ENCODE peak calls at places on chromosomes 5 and 9, in eight cellular contexts. One of them, this sample, is unnamed. For H3K79me2, the result is how much of the 10 kb centered on the place peaks cover.

GRCh38 chr9:130570200-130570599 is 9.2 kb upstream of the FUBP3 start:
- DNase-seq in GM23338: no peak
- DNase-seq in PC-3: peak
- DNase-seq in SK-N-SH: no peak
- DNase-seq in hepatocyte: no peak
- DNase-seq in HCT116: peak
- DNase-seq in OCI-LY7: no peak
- DNase-seq in MM.1S: no peak
- DNase-seq in this sample: no peak

GRCh38 chr5:132456553-132457361 is 33.8 kb downstream of the IRF1 start:
- DNase-seq in hepatocyte: no peak
- DNase-seq in SK-N-SH: no peak
- DNase-seq in PC-3: no peak
- DNase-seq in GM23338: no peak
- DNase-seq in MM.1S: peak
- DNase-seq in HCT116: no peak
- DNase-seq in OCI-LY7: peak
- DNase-seq in this sample: no peak

GRCh38 chr9:17906204-17906840 is 327.5 kb downstream of the SH3GL2 start:
- DNase-seq in MM.1S: no peak
- DNase-seq in PC-3: no peak
- DNase-seq in GM23338: peak
- DNase-seq in HCT116: no peak
- DNase-seq in OCI-LY7: no peak
- DNase-seq in hepatocyte: peak
- DNase-seq in SK-N-SH: peak
- DNase-seq in this sample: peak

GRCh38 chr9:129270903-129271431 is 92.9 kb upstream of the IER5L start:
- DNase-seq in MM.1S: peak
- DNase-seq in hepatocyte: no peak
- DNase-seq in OCI-LY7: peak
- DNase-seq in GM23338: no peak
- DNase-seq in SK-N-SH: no peak
- DNase-seq in HCT116: no peak
- DNase-seq in PC-3: no peak
- DNase-seq in this sample: no peak

GRCh38 chr9:92140754-92141143 is 25.5 kb upstream of the SPTLC1 start:
- DNase-seq in PC-3: no peak
- DNase-seq in GM23338: no peak
- DNase-seq in SK-N-SH: peak
- DNase-seq in MM.1S: no peak
- DNase-seq in HCT116: no peak
- DNase-seq in OCI-LY7: no peak
- DNase-seq in hepatocyte: no peak
- DNase-seq in this sample: no peak

GRCh38 chr9:129327552-129328283 is 149.7 kb upstream of the IER5L start:
- DNase-seq in HCT116: no peak
- DNase-seq in OCI-LY7: no peak
- DNase-seq in MM.1S: no peak
- DNase-seq in hepatocyte: no peak
- DNase-seq in SK-N-SH: no peak
- DNase-seq in GM23338: no peak
- DNase-seq in PC-3: no peak
- DNase-seq in this sample: peak

GRCh38 chr5:126452477-126452876 is 29.3 kb downstream of the GRAMD2B start:
- DNase-seq in PC-3: no peak
- DNase-seq in MM.1S: no peak
- DNase-seq in hepatocyte: no peak
- DNase-seq in SK-N-SH: no peak
- DNase-seq in GM23338: no peak
- DNase-seq in OCI-LY7: no peak
- DNase-seq in HCT116: no peak
- DNase-seq in this sample: no peak

GRCh38 chr9:72477862-72478564 is 43.4 kb upstream of the TMC1 start:
- DNase-seq in GM23338: peak
- DNase-seq in OCI-LY7: no peak
- DNase-seq in PC-3: peak
- DNase-seq in MM.1S: no peak
- DNase-seq in hepatocyte: peak
- DNase-seq in SK-N-SH: no peak
- DNase-seq in HCT116: peak
- DNase-seq in this sample: no peak

DNA sequence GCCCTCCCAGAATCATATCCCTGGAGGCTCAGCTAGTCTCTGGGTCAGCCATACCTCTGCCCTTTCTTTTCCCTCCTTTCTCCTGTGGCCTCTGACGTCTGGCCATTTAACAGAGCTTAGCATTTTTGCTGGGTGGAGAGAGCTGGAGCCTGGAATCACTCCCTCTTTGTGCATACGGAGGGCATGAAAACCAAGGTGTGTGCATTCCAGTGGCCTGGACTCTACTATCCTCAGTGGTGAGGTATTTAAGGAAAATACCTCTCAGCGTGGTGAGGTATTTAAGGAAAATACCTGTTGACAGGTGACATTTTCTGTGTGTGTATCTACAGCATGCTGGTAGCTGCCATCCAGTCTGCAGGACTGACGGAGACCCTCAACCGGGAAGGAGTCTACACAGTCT is 27.5 kb downstream of the TGFBI start:
- DNase-seq in OCI-LY7: no peak
- DNase-seq in hepatocyte: no peak
- DNase-seq in PC-3: no peak
- DNase-seq in HCT116: no peak
- DNase-seq in SK-N-SH: no peak
- DNase-seq in GM23338: no peak
- DNase-seq in MM.1S: no peak
- DNase-seq in this sample: no peak
- H3K79me2 ChIP-seq in OCI-LY7: under half
- H3K79me2 ChIP-seq in hepatocyte: under half
- H3K79me2 ChIP-seq in PC-3: under half
- H3K79me2 ChIP-seq in HCT116: under half
- H3K79me2 ChIP-seq in SK-N-SH: under half
- H3K79me2 ChIP-seq in GM23338: under half
- H3K79me2 ChIP-seq in MM.1S: under half
- H3K79me2 ChIP-seq in this sample: under half

GRCh38 chr5:128329542-128329941 is 208.5 kb downstream of the FBN2 start:
- DNase-seq in HCT116: no peak
- DNase-seq in OCI-LY7: no peak
- DNase-seq in SK-N-SH: no peak
- DNase-seq in PC-3: no peak
- DNase-seq in hepatocyte: no peak
- DNase-seq in GM23338: no peak
- DNase-seq in MM.1S: no peak
- DNase-seq in this sample: no peak
- TF ChIP-seq EZH2phosphoT487 in HCT116: no peak
- TF ChIP-seq EZH2phosphoT487 in OCI-LY7: no peak
- TF ChIP-seq EZH2phosphoT487 in SK-N-SH: no peak
- TF ChIP-seq EZH2phosphoT487 in PC-3: no peak
- TF ChIP-seq EZH2phosphoT487 in hepatocyte: no peak
- TF ChIP-seq EZH2phosphoT487 in GM23338: no peak
- TF ChIP-seq EZH2phosphoT487 in MM.1S: no peak
- TF ChIP-seq EZH2phosphoT487 in this sample: no peak

GRCh38 chr5:99169309-99169708 is 240.5 kb upstream of the CHD1 start:
- DNase-seq in HCT116: peak
- DNase-seq in PC-3: peak
- DNase-seq in hepatocyte: peak
- DNase-seq in GM23338: peak
- DNase-seq in OCI-LY7: no peak
- DNase-seq in MM.1S: no peak
- DNase-seq in SK-N-SH: no peak
- DNase-seq in this sample: peak
- TF ChIP-seq CTCF in HCT116: peak
- TF ChIP-seq CTCF in PC-3: peak
- TF ChIP-seq CTCF in hepatocyte: peak
- TF ChIP-seq CTCF in GM23338: peak
- TF ChIP-seq CTCF in OCI-LY7: peak
- TF ChIP-seq CTCF in MM.1S: no peak
- TF ChIP-seq CTCF in SK-N-SH: peak
- TF ChIP-seq CTCF in this sample: peak

DNA sequence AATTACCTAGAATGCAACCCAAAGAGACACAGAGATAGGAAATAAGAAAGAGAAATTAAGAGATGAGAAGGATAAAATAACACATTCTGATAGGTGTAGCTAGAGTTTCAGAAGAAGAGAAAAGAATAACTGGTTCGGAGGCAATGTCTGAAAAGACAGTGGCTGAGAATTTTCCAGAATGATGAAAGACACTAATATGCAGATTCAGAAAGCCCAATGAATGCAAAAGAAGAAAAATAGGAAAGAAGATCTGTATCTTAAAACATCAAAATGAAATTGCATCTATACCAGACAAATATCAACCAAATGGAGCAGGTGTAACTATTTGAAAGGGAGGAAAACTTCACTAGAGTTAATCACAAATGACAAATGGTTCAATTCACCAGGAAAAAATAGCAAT is 95.6 kb downstream of the MAPKAP1 start:
- DNase-seq in HCT116: no peak
- DNase-seq in OCI-LY7: no peak
- DNase-seq in GM23338: no peak
- DNase-seq in SK-N-SH: no peak
- DNase-seq in PC-3: no peak
- DNase-seq in MM.1S: no peak
- DNase-seq in hepatocyte: no peak
- DNase-seq in this sample: no peak
- H3K79me2 ChIP-seq in HCT116: half or more
- H3K79me2 ChIP-seq in OCI-LY7: under half
- H3K79me2 ChIP-seq in GM23338: half or more
- H3K79me2 ChIP-seq in SK-N-SH: half or more
- H3K79me2 ChIP-seq in PC-3: under half
- H3K79me2 ChIP-seq in MM.1S: under half
- H3K79me2 ChIP-seq in hepatocyte: half or more
- H3K79me2 ChIP-seq in this sample: under half

DNA sequence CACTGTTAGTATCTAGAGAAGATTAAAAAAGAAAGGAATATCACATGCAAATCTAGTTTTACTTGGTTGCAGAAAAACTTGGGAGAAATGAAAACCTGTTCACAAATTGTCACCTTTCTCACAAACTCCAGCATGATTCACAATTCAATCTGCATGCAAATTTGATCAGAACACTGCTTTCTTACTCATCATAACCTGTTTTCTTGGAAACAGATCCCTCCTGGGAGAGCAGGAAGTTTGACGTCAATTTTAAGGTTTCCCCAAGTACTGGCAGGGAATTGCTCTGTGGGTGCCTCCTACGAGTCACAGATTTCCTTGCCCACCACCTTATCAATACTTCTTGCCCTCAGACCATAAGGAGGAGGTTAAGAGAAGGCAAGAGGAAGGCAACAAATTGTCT is 30.2 kb upstream of the HTR4 start:
- DNase-seq in PC-3: no peak
- DNase-seq in HCT116: no peak
- DNase-seq in SK-N-SH: no peak
- DNase-seq in MM.1S: no peak
- DNase-seq in GM23338: no peak
- DNase-seq in OCI-LY7: no peak
- DNase-seq in hepatocyte: no peak
- DNase-seq in this sample: no peak
- TF ChIP-seq EZH2phosphoT487 in PC-3: no peak
- TF ChIP-seq EZH2phosphoT487 in HCT116: no peak
- TF ChIP-seq EZH2phosphoT487 in SK-N-SH: no peak
- TF ChIP-seq EZH2phosphoT487 in MM.1S: no peak
- TF ChIP-seq EZH2phosphoT487 in GM23338: no peak
- TF ChIP-seq EZH2phosphoT487 in OCI-LY7: no peak
- TF ChIP-seq EZH2phosphoT487 in hepatocyte: no peak
- TF ChIP-seq EZH2phosphoT487 in this sample: no peak

DNA sequence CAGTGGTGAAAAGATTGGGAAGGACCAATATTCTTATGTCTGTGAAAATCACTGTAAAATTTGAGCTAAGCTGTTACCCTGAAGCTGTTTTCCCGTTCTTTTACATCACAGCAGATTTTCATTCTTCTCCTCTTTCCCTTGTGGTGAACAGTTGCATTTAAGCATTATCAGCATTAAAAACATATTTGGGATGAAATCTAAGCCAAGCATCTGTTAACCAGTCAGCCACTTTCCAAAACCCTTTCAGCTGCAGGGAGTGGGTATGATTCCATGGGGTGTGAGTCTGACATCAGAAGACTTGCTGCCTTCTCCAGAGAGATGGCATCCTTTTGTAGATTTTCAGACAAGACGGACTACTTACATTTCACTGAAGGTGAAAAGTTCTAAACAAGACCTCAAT is 97.2 kb downstream of the TRIO start:
- DNase-seq in OCI-LY7: no peak
- DNase-seq in MM.1S: no peak
- DNase-seq in PC-3: no peak
- DNase-seq in hepatocyte: no peak
- DNase-seq in SK-N-SH: peak
- DNase-seq in GM23338: no peak
- DNase-seq in HCT116: no peak
- DNase-seq in this sample: no peak
- TF ChIP-seq CTCF in OCI-LY7: no peak
- TF ChIP-seq CTCF in MM.1S: no peak
- TF ChIP-seq CTCF in PC-3: no peak
- TF ChIP-seq CTCF in hepatocyte: no peak
- TF ChIP-seq CTCF in SK-N-SH: no peak
- TF ChIP-seq CTCF in GM23338: no peak
- TF ChIP-seq CTCF in HCT116: no peak
- TF ChIP-seq CTCF in this sample: no peak

This sample was measured in neural progenitor cell.